ENCODE peak calls at places on chromosomes 7 and 10, in five cellular contexts. K, M, T, D and J are unnamed samples.

GRCh38 chr7:6446977-6447588 is 671 bp downstream of the DAGLB start:
- DNase-seq in K (no peak), M (peak; percentile 86), T (peak; percentile 84), D (peak; percentile 76), J (peak; percentile 74)

GRCh38 chr10:61845196-61845949 is 56.1 kb upstream of the ARID5B start:
- DNase-seq in K (no peak), M (no peak), T (no peak), D (no peak), J (no peak)

GRCh38 chr10:48456361-48456804 is 148.5 kb downstream of the ARHGAP22 start:
- DNase-seq in K (no peak), M (peak; percentile 67), T (no peak), D (peak; percentile 60), J (peak; percentile 79)

GRCh38 chr7:138460649-138461607 is 869 bp downstream of the TRIM24 start:
- DNase-seq in K (peak; percentile 75), M (peak; percentile 62), T (peak; percentile 23), D (peak; percentile 58), J (peak; percentile 75)

GRCh38 chr10:25522946-25523608 is 348.3 kb downstream of the GPR158 start:
- DNase-seq in K (no peak), M (peak; percentile 56), T (no peak), D (no peak), J (no peak)

GRCh38 chr7:15143936-15144335 is 241.4 kb upstream of the DGKB start:
- DNase-seq in K (no peak), M (no peak), T (no peak), D (no peak), J (no peak)

GRCh38 chr7:40263752-40264390 is 129.1 kb downstream of the SUGCT start:
- DNase-seq in K (no peak), M (no peak), T (no peak), D (no peak), J (no peak)

GRCh38 chr7:155466814-155467675 is 9.1 kb downstream of the EN2 start:
- DNase-seq in K (no peak), M (no peak), T (no peak), D (no peak), J (no peak)

GRCh38 chr10:103850572-103850895 is 4.8 kb downstream of the SH3PXD2A start:
- DNase-seq in K (no peak), M (no peak), T (no peak), D (no peak), J (no peak)

GRCh38 chr7:5670173-5670933 is 111.1 kb downstream of the RNF216 start:
- DNase-seq in K (no peak), M (no peak), T (no peak), D (no peak), J (peak; percentile 69)

GRCh38 chr10:22170582-22170981 is 47.2 kb downstream of the EBLN1 start:
- DNase-seq in K (no peak), M (no peak), T (no peak), D (no peak), J (no peak)

GRCh38 chr10:30702860-30703259 is 73.3 kb upstream of the LYZL2 start:
- DNase-seq in K (no peak), M (no peak), T (no peak), D (no peak), J (no peak)

GRCh38 chr7:156376317-156376716 is 264.3 kb upstream of the RNF32 start:
- DNase-seq in K (no peak), M (no peak), T (no peak), D (no peak), J (no peak)

GRCh38 chr10:96673318-96674099 is 46.8 kb downstream of the PIK3AP1 start:
- DNase-seq in K (no peak), M (peak; percentile 28), T (peak; percentile 39), D (no peak), J (peak; percentile 77)

GRCh38 chr7:24781106-24781505 is 23.8 kb upstream of the GSDME start:
- DNase-seq in K (no peak), M (no peak), T (no peak), D (no peak), J (peak; percentile 50)

GRCh38 chr10:16314259-16314658 is 122.6 kb upstream of the PTER start:
- DNase-seq in K (no peak), M (no peak), T (no peak), D (no peak), J (no peak)

GRCh38 chr7:108000875-108001758 is 1.8 kb downstream of the LAMB1 start:
- DNase-seq in K (no peak), M (peak; percentile 77), T (peak; percentile 51), D (peak; percentile 48), J (peak; percentile 51)

GRCh38 chr10:93999401-93999851 is 5.7 kb downstream of the PLCE1 start:
- DNase-seq in K (no peak), M (peak; percentile 90), T (peak; percentile 74), D (peak; percentile 75), J (no peak)

GRCh38 chr7:132092106-132092505 is 484.2 kb downstream of the PLXNA4 start:
- DNase-seq in K (no peak), M (no peak), T (no peak), D (no peak), J (no peak)

GRCh38 chr10:28991326-28991725 is 297.5 kb upstream of the LYZL1 start:
- DNase-seq in K (no peak), M (peak; percentile 33), T (no peak), D (peak; percentile 29), J (peak; percentile 55)

GRCh38 chr10:96130326-96130758 is 245 bp downstream of the ZNF518A start:
- DNase-seq in K (no peak), M (peak; percentile 88), T (peak; percentile 43), D (peak; percentile 73), J (peak; percentile 81)

GRCh38 chr10:130337305-130337640 is 201.1 kb downstream of the GLRX3 start:
- DNase-seq in K (no peak), M (no peak), T (no peak), D (no peak), J (no peak)

GRCh38 chr10:44439845-44440244 is 54.9 kb upstream of the CXCL12 start:
- DNase-seq in K (no peak), M (no peak), T (no peak), D (no peak), J (no peak)

GRCh38 chr10:29588640-29589421 is 45.9 kb downstream of the SVIL start:
- DNase-seq in K (no peak), M (peak; percentile 56), T (no peak), D (peak; percentile 47), J (no peak)

GRCh38 chr7:22016547-22016946 is 70.8 kb upstream of the CDCA7L start:
- DNase-seq in K (no peak), M (no peak), T (no peak), D (no peak), J (no peak)

GRCh38 chr7:112306903-112307302 is 100.4 kb downstream of the ZNF277 start:
- DNase-seq in K (no peak), M (no peak), T (no peak), D (no peak), J (no peak)

GRCh38 chr7:353746-354325 is 63.9 kb downstream of the FOXL3 start:
- DNase-seq in K (no peak), M (no peak), T (peak; percentile 41), D (peak; percentile 64), J (no peak)

GRCh38 chr7:45511721-45512422 is 62.3 kb upstream of the ADCY1 start:
- DNase-seq in K (no peak), M (no peak), T (no peak), D (no peak), J (no peak)

GRCh38 chr7:45500257-45500656 is 73.9 kb upstream of the ADCY1 start:
- DNase-seq in K (no peak), M (no peak), T (no peak), D (no peak), J (no peak)

GRCh38 chr7:45501788-45502187 is 72.4 kb upstream of the ADCY1 start:
- DNase-seq in K (no peak), M (no peak), T (no peak), D (no peak), J (no peak)

GRCh38 chr7:45506059-45506458 is 68.1 kb upstream of the ADCY1 start:
- DNase-seq in K (no peak), M (no peak), T (no peak), D (no peak), J (no peak)
- H3K4me1 ChIP-seq in K (no peaks in the 10 kb centered on the region), M (peaks cover 17% of the 10 kb centered on the region), T (no peaks in the 10 kb centered on the region), D (no peaks in the 10 kb centered on the region), J (no peaks in the 10 kb centered on the region)

DNA sequence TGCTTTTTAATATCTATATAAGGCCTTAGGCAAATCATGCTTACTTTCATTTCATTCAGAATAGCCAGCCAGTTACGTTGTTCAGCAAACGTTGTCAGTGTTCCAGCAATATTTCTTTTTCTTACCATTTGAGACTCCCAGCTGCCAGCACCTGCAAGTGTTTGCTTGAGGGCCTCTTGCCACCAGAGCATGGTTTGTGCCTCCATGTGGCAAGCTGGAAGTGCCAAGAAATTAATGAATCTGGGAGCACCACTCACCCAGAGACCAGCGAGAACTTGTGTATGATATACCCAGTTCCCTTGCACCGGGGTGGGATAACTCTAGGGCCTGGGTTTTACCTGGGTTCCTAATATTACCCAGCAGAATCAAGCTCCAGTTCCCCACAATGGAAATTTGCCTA is 177.1 kb upstream of the CSTF2T start:
- DNase-seq in K (no peak), M (no peak), T (no peak), D (no peak), J (no peak)
- H3K4me1 ChIP-seq in K (no peaks in the 10 kb centered on the region), M (no peaks in the 10 kb centered on the region), T (no peaks in the 10 kb centered on the region), D (peaks cover 6% of the 10 kb centered on the region), J (peaks cover 4% of the 10 kb centered on the region)

DNA sequence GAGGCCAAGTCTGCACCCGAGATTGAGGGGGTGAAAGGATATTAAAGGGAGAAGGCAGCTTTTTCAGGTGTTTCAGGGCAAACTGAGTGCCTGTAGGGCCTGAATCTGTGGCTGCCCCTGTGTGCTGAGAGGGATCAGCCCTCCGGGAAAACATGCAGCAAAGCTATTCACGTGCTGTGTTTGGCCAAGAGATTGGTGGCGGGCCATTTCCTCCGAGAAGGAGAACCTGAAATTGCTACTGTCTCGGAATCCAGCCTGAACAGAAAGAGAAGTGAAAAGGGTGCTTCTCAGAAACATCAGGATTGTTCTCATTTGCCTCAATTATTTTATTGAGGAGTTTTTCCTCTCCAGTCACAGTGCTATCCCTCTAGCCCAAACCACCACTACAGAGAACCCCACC is 16.0 kb downstream of the GIMAP5 start:
- DNase-seq in K (no peak), M (no peak), T (no peak), D (no peak), J (no peak)
- H3K4me1 ChIP-seq in K (peaks cover 87% of the 10 kb centered on the region), M (peaks cover 9% of the 10 kb centered on the region), T (no peaks in the 10 kb centered on the region), D (no peaks in the 10 kb centered on the region), J (peaks cover 25% of the 10 kb centered on the region)

GRCh38 chr10:14676732-14677131 is 98.0 kb downstream of the FAM107B start:
- DNase-seq in K (no peak), M (no peak), T (no peak), D (no peak), J (no peak)
- H3K4me1 ChIP-seq in K (no peaks in the 10 kb centered on the region), M (no peaks in the 10 kb centered on the region), T (peaks cover 4% of the 10 kb centered on the region), D (no peaks in the 10 kb centered on the region), J (peaks cover 8% of the 10 kb centered on the region)

DNA sequence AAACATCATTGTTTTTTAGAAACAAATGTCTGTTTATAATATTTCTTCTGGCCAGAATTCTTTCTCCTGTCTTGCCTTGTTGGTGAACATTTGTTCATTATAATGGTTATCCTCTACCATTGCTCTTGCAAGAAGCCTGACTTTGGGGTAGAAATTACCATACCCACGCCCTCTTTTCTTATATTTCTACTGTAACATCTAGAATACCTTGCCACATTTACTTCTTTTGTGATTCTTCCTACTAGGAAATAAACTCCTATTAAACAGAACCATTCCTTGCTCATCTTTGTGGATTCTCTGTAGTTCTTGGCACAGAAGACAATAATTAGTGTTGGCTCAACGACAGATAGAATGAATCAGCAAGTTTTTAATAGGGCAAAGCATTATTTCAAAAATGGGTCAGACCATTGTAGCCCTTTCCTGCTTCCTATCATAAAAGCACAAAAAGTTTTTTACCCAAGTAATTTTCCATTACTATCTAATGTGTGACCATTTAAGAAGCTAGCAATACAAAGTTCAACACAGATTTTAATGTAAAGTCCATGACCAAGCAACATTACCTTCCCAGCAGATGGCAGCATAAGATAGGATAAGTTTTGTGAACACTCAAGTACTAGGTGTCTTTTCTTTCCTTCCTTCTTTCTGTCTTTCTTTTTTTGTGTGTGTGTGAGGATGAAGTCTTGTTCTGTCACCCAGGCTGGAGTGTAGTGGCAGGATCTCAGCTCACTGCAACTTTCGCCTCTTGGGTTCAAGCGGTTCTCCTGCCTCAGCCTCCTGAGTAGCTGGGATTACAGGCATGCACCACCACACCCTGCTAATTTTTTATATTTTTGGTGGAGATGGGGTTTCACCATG is 270.4 kb downstream of the HGF start:
- DNase-seq in K (no peak), M (peak; percentile 94), T (peak; percentile 52), D (no peak), J (no peak)
- H3K4me1 ChIP-seq in K (no peaks in the 10 kb centered on the region), M (peaks cover 5% of the 10 kb centered on the region), T (peaks cover 5% of the 10 kb centered on the region), D (peaks cover 11% of the 10 kb centered on the region), J (no peaks in the 10 kb centered on the region)